ENCODE peak calls at places on chromosomes 5 and 9, in eight cellular contexts. J is kidney epithelial cell, E is Right ventricle myocardium superior, A is NCI-H2029 treated with DMSO at 0.1 percent for 48 hours, C is NCI-H1092, M is mesendoderm, Y is AG09319, K is right lobe of liver. X is an unnamed sample.

GRCh38 chr9:103661663-103662062 is 432.4 kb upstream of the SMC2 start:
- DNase-seq in A (no peak), E (no peak), M (no peak), C (no peak), K (no peak), Y (no peak), J (no peak), X (no peak)

GRCh38 chr5:76870046-76870445 is 20.2 kb downstream of the S100Z start:
- DNase-seq in C (no peak), M (peak), Y (no peak), A (no peak), K (no peak), J (no peak), E (no peak), X (no peak)

GRCh38 chr9:36029202-36029601 is 7.5 kb upstream of the RECK start:
- DNase-seq in K (no peak), Y (no peak), J (no peak), A (no peak), C (no peak), M (no peak), E (no peak), X (no peak)

GRCh38 chr9:72675586-72675985 is 154.2 kb downstream of the TMC1 start:
- DNase-seq in M (peak), C (no peak), J (peak), Y (peak), A (no peak), E (no peak), K (no peak), X (no peak)

GRCh38 chr5:1167728-1168709 is 33.4 kb upstream of the SLC6A19 start:
- DNase-seq in K (peak), E (peak), A (peak), C (peak), Y (peak), M (peak), J (peak), X (peak)

GRCh38 chr9:122536138-122536537 is 9.0 kb upstream of the OR1N1 start:
- DNase-seq in Y (no peak), K (no peak), A (no peak), J (no peak), M (no peak), E (no peak), C (no peak), X (no peak)

GRCh38 chr5:180136661-180137381 is 65.3 kb upstream of the RNF130 start:
- DNase-seq in E (no peak), J (no peak), A (no peak), M (no peak), K (no peak), Y (no peak), C (no peak), X (no peak)

GRCh38 chr9:106287108-106287631 is 575.8 kb upstream of the ZNF462 start:
- DNase-seq in J (no peak), A (peak), M (no peak), C (no peak), K (no peak), E (no peak), Y (no peak), X (no peak)

GRCh38 chr9:91036826-91037510 is 235.3 kb downstream of the SYK start:
- DNase-seq in C (peak), M (peak), A (peak), J (peak), E (peak), K (peak), Y (peak), X (peak)

GRCh38 chr5:139738193-139738592 is 57.4 kb upstream of the PSD2 start:
- DNase-seq in C (no peak), K (no peak), E (no peak), A (no peak), M (no peak), Y (no peak), J (no peak), X (no peak)

GRCh38 chr9:130390986-130391385 is 53.8 kb upstream of the ASS1 start:
- DNase-seq in C (no peak), Y (no peak), E (no peak), A (no peak), K (no peak), M (no peak), J (no peak), X (no peak)